ENCODE peak calls at places on chromosomes 7 and 10, in five cellular contexts. M, R, Q, S and T are unnamed samples.

GRCh38 chr7:94374231-94374630 is 20.5 kb upstream of the COL1A2 start:
- DNase-seq in Q (peak), R (no peak), S (no peak), M (no peak), T (peak)

GRCh38 chr10:53013201-53013808 is 240.7 kb upstream of the MBL2 start:
- DNase-seq in Q (no peak), S (no peak), R (no peak), M (no peak), T (no peak)

GRCh38 chr10:32207544-32207943 is 139.4 kb downstream of the EPC1 start:
- DNase-seq in Q (peak), S (peak), R (peak), M (peak), T (no peak)

GRCh38 chr10:24197319-24197718 is 11.6 kb upstream of the KIAA1217 start:
- DNase-seq in M (no peak), S (no peak), R (no peak), Q (no peak), T (no peak)

GRCh38 chr10:112815238-112816032 is 134.6 kb upstream of the TCF7L2 start:
- DNase-seq in M (no peak), R (no peak), Q (peak), S (no peak), T (no peak)

GRCh38 chr7:94289071-94289470 is 105.6 kb upstream of the COL1A2 start:
- DNase-seq in Q (peak), M (no peak), S (no peak), R (no peak), T (peak)

GRCh38 chr10:84308481-84309304 is 19.7 kb upstream of the CCSER2 start:
- DNase-seq in M (no peak), Q (peak), S (no peak), R (no peak), T (peak)

GRCh38 chr7:126958367-126958766 is 294.4 kb downstream of the GRM8 start:
- DNase-seq in R (no peak), M (no peak), Q (no peak), S (no peak), T (no peak)

GRCh38 chr7:74203157-74203556 is 6.6 kb upstream of the LAT2 start:
- DNase-seq in R (no peak), M (no peak), Q (no peak), S (no peak), T (no peak)

GRCh38 chr7:35695628-35695888 is 623 bp upstream of the HERPUD2 start:
- DNase-seq in R (peak), S (no peak), Q (no peak), M (no peak), T (no peak)

GRCh38 chr10:97279121-97279815 is 13.2 kb downstream of the ARHGAP19 start:
- DNase-seq in S (no peak), R (no peak), M (no peak), Q (peak), T (no peak)

GRCh38 chr10:113024930-113025329 is 74.9 kb downstream of the TCF7L2 start:
- DNase-seq in R (no peak), M (no peak), S (no peak), Q (no peak), T (no peak)

GRCh38 chr7:69429817-69430501 is 168.3 kb upstream of the AUTS2 start:
- DNase-seq in S (no peak), R (no peak), M (no peak), Q (no peak), T (no peak)

GRCh38 chr10:69612760-69613159 is 17.3 kb upstream of the FAM241B start:
- DNase-seq in S (no peak), Q (no peak), R (no peak), M (no peak), T (no peak)

GRCh38 chr7:132464740-132465139 is 111.5 kb downstream of the PLXNA4 start:
- DNase-seq in R (no peak), S (no peak), Q (no peak), M (no peak), T (peak)

GRCh38 chr7:14374336-14374735 is 384.9 kb upstream of the ETV1 start:
- DNase-seq in M (no peak), S (no peak), Q (no peak), R (no peak), T (no peak)

GRCh38 chr7:21771906-21772610 is 173.6 kb downstream of the CDCA7L start:
- DNase-seq in S (no peak), Q (no peak), R (no peak), M (no peak), T (no peak)

GRCh38 chr10:48788551-48788950 is 103.9 kb downstream of the WDFY4 start:
- DNase-seq in R (no peak), M (no peak), S (no peak), Q (no peak), T (no peak)

GRCh38 chr10:110175406-110175805 is 32.0 kb upstream of the MXI1 start:
- DNase-seq in R (no peak), Q (peak), S (no peak), M (no peak), T (peak)

GRCh38 chr7:155289949-155290501 is 7.7 kb upstream of the INSIG1 start:
- DNase-seq in M (no peak), S (no peak), Q (no peak), R (no peak), T (no peak)

GRCh38 chr10:118662228-118663035 is 67.0 kb upstream of the PRLHR start:
- DNase-seq in R (peak), S (no peak), Q (no peak), M (no peak), T (no peak)